ENCODE peak calls at places on chromosome 6, in five cellular contexts. One of them, this sample, is unnamed.

GRCh38 chr6:80767808-80768207 is 661.3 kb downstream of the BCKDHB start:
- DNase-seq in GM20000: no peak
- DNase-seq in AG09319: peak
- DNase-seq in breast epithelium: no peak
- DNase-seq in stomach: no peak
- DNase-seq in this sample: no peak

GRCh38 chr6:42394151-42394550 is 57.6 kb downstream of the TRERF1 start:
- DNase-seq in AG09319: no peak
- DNase-seq in GM20000: no peak
- DNase-seq in stomach: no peak
- DNase-seq in breast epithelium: no peak
- DNase-seq in this sample: no peak

GRCh38 chr6:90294614-90294988 is 2.0 kb downstream of the BACH2 start:
- DNase-seq in breast epithelium: no peak
- DNase-seq in stomach: no peak
- DNase-seq in GM20000: no peak
- DNase-seq in AG09319: no peak
- DNase-seq in this sample: no peak

GRCh38 chr6:89443658-89444057 is 10.7 kb downstream of the ANKRD6 start:
- DNase-seq in breast epithelium: no peak
- DNase-seq in AG09319: no peak
- DNase-seq in GM20000: no peak
- DNase-seq in stomach: no peak
- DNase-seq in this sample: no peak

GRCh38 chr6:119602215-119603178 is 252.9 kb upstream of the MAN1A1 start:
- DNase-seq in AG09319: no peak
- DNase-seq in breast epithelium: no peak
- DNase-seq in GM20000: no peak
- DNase-seq in stomach: no peak
- DNase-seq in this sample: no peak

GRCh38 chr6:51570168-51570921 is 517.1 kb downstream of the PKHD1 start:
- DNase-seq in breast epithelium: no peak
- DNase-seq in AG09319: no peak
- DNase-seq in stomach: no peak
- DNase-seq in GM20000: no peak
- DNase-seq in this sample: no peak

GRCh38 chr6:139376054-139376355 is 1.6 kb upstream of the CITED2 start:
- DNase-seq in GM20000: peak
- DNase-seq in stomach: no peak
- DNase-seq in AG09319: no peak
- DNase-seq in breast epithelium: no peak
- DNase-seq in this sample: no peak

GRCh38 chr6:170049641-170050491 is 241.0 kb downstream of the DLL1 start:
- DNase-seq in stomach: peak
- DNase-seq in GM20000: no peak
- DNase-seq in breast epithelium: peak
- DNase-seq in AG09319: peak
- DNase-seq in this sample: no peak

GRCh38 chr6:121630716-121631115 is 195.3 kb downstream of the GJA1 start:
- DNase-seq in breast epithelium: no peak
- DNase-seq in AG09319: no peak
- DNase-seq in GM20000: no peak
- DNase-seq in stomach: no peak
- DNase-seq in this sample: no peak

GRCh38 chr6:35370124-35370741 is 27.9 kb downstream of the PPARD start:
- DNase-seq in GM20000: peak
- DNase-seq in stomach: peak
- DNase-seq in AG09319: peak
- DNase-seq in breast epithelium: no peak
- DNase-seq in this sample: peak

GRCh38 chr6:56927538-56928453 is 27.1 kb upstream of the BEND6 start:
- DNase-seq in GM20000: no peak
- DNase-seq in AG09319: no peak
- DNase-seq in stomach: no peak
- DNase-seq in breast epithelium: no peak
- DNase-seq in this sample: no peak

GRCh38 chr6:79167931-79168694 is 66.4 kb downstream of the HMGN3 start:
- DNase-seq in stomach: no peak
- DNase-seq in breast epithelium: no peak
- DNase-seq in AG09319: no peak
- DNase-seq in GM20000: no peak
- DNase-seq in this sample: no peak

GRCh38 chr6:106829451-106829850 is 145.1 kb downstream of the CD24 start:
- DNase-seq in breast epithelium: no peak
- DNase-seq in GM20000: no peak
- DNase-seq in AG09319: no peak
- DNase-seq in stomach: no peak
- DNase-seq in this sample: no peak

GRCh38 chr6:17156966-17157365 is 55.1 kb downstream of the STMND1 start:
- DNase-seq in stomach: no peak
- DNase-seq in breast epithelium: no peak
- DNase-seq in GM20000: no peak
- DNase-seq in AG09319: no peak
- DNase-seq in this sample: no peak

GRCh38 chr6:109690373-109690739 is 646 bp downstream of the AK9 start:
- DNase-seq in breast epithelium: peak
- DNase-seq in stomach: peak
- DNase-seq in GM20000: peak
- DNase-seq in AG09319: no peak
- DNase-seq in this sample: peak

GRCh38 chr6:31945507-31946369 is at the start of gene CFB:
- DNase-seq in stomach: peak
- DNase-seq in AG09319: peak
- DNase-seq in breast epithelium: peak
- DNase-seq in GM20000: no peak
- DNase-seq in this sample: no peak

GRCh38 chr6:122996797-122997520 is 924 bp downstream of the CLVS2 start:
- DNase-seq in AG09319: no peak
- DNase-seq in GM20000: peak
- DNase-seq in stomach: no peak
- DNase-seq in breast epithelium: no peak
- DNase-seq in this sample: no peak

GRCh38 chr6:155599571-155599970 is 143.9 kb upstream of the NOX3 start:
- DNase-seq in breast epithelium: no peak
- DNase-seq in GM20000: no peak
- DNase-seq in stomach: no peak
- DNase-seq in AG09319: no peak
- DNase-seq in this sample: no peak

GRCh38 chr6:73898599-73898998 is 202.6 kb downstream of the CD109 start:
- DNase-seq in stomach: no peak
- DNase-seq in breast epithelium: no peak
- DNase-seq in GM20000: no peak
- DNase-seq in AG09319: no peak
- DNase-seq in this sample: no peak
- TF ChIP-seq CTCF in stomach: no peak
- TF ChIP-seq CTCF in breast epithelium: no peak
- TF ChIP-seq CTCF in GM20000: no peak
- TF ChIP-seq CTCF in AG09319: peak
- TF ChIP-seq CTCF in this sample: no peak

GRCh38 chr6:38937839-38938613 is 110.6 kb upstream of the GLP1R start:
- DNase-seq in AG09319: no peak
- DNase-seq in GM20000: no peak
- DNase-seq in breast epithelium: no peak
- DNase-seq in stomach: no peak
- DNase-seq in this sample: no peak

GRCh38 chr6:38938741-38939140 is 109.8 kb upstream of the GLP1R start:
- DNase-seq in stomach: no peak
- DNase-seq in GM20000: no peak
- DNase-seq in breast epithelium: no peak
- DNase-seq in AG09319: no peak
- DNase-seq in this sample: no peak

GRCh38 chr6:38929560-38929959 is 119.0 kb upstream of the GLP1R start:
- DNase-seq in stomach: no peak
- DNase-seq in breast epithelium: no peak
- DNase-seq in GM20000: no peak
- DNase-seq in AG09319: no peak
- DNase-seq in this sample: no peak

GRCh38 chr6:38935051-38935450 is 113.5 kb upstream of the GLP1R start:
- DNase-seq in stomach: no peak
- DNase-seq in AG09319: no peak
- DNase-seq in GM20000: no peak
- DNase-seq in breast epithelium: no peak
- DNase-seq in this sample: no peak

GRCh38 chr6:38933426-38933825 is 115.2 kb upstream of the GLP1R start:
- DNase-seq in breast epithelium: no peak
- DNase-seq in GM20000: peak
- DNase-seq in stomach: no peak
- DNase-seq in AG09319: no peak
- DNase-seq in this sample: no peak
- TF ChIP-seq CTCF in breast epithelium: no peak
- TF ChIP-seq CTCF in GM20000: no peak
- TF ChIP-seq CTCF in stomach: no peak
- TF ChIP-seq CTCF in AG09319: no peak
- TF ChIP-seq CTCF in this sample: peak

DNA sequence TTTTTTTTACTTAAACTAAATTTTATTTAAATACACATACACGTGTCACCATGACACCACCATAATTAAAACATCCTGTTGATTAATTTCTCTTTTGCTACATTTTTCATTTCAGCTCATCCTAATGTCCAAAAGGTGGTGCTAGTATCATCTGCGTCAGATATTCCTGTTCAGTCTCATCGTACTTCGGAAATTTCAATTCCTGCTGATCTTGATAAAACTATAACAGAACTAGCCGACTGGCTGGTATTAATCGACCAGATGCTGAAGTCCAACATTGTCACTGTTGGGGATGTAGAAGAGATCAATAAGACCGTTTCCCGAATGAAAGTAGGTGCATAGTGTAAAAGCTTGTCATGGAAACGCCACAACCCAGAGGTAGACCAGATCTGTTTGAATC is 263.4 kb downstream of the UTRN start:
- DNase-seq in breast epithelium: no peak
- DNase-seq in AG09319: no peak
- DNase-seq in GM20000: no peak
- DNase-seq in stomach: no peak
- DNase-seq in this sample: no peak
- TF ChIP-seq CTCF in breast epithelium: no peak
- TF ChIP-seq CTCF in AG09319: no peak
- TF ChIP-seq CTCF in GM20000: no peak
- TF ChIP-seq CTCF in stomach: no peak
- TF ChIP-seq CTCF in this sample: no peak

GRCh38 chr6:97440590-97441176 is 157.7 kb upstream of the MMS22L start:
- DNase-seq in breast epithelium: no peak
- DNase-seq in AG09319: no peak
- DNase-seq in stomach: no peak
- DNase-seq in GM20000: no peak
- DNase-seq in this sample: no peak
- TF ChIP-seq CTCF in breast epithelium: no peak
- TF ChIP-seq CTCF in AG09319: peak
- TF ChIP-seq CTCF in stomach: no peak
- TF ChIP-seq CTCF in GM20000: no peak
- TF ChIP-seq CTCF in this sample: peak

GRCh38 chr6:164108092-164108491 is 693.6 kb downstream of the QKI start:
- DNase-seq in GM20000: no peak
- DNase-seq in AG09319: no peak
- DNase-seq in breast epithelium: no peak
- DNase-seq in stomach: no peak
- DNase-seq in this sample: no peak

GRCh38 chr6:164106345-164106769 is 691.8 kb downstream of the QKI start:
- DNase-seq in stomach: no peak
- DNase-seq in AG09319: no peak
- DNase-seq in GM20000: no peak
- DNase-seq in breast epithelium: no peak
- DNase-seq in this sample: peak

GRCh38 chr6:164109770-164110140 is 695.2 kb downstream of the QKI start:
- DNase-seq in AG09319: no peak
- DNase-seq in stomach: no peak
- DNase-seq in GM20000: no peak
- DNase-seq in breast epithelium: no peak
- DNase-seq in this sample: no peak

GRCh38 chr6:164107297-164107995 is 692.9 kb downstream of the QKI start:
- DNase-seq in GM20000: no peak
- DNase-seq in stomach: no peak
- DNase-seq in breast epithelium: no peak
- DNase-seq in AG09319: no peak
- DNase-seq in this sample: no peak

DNA sequence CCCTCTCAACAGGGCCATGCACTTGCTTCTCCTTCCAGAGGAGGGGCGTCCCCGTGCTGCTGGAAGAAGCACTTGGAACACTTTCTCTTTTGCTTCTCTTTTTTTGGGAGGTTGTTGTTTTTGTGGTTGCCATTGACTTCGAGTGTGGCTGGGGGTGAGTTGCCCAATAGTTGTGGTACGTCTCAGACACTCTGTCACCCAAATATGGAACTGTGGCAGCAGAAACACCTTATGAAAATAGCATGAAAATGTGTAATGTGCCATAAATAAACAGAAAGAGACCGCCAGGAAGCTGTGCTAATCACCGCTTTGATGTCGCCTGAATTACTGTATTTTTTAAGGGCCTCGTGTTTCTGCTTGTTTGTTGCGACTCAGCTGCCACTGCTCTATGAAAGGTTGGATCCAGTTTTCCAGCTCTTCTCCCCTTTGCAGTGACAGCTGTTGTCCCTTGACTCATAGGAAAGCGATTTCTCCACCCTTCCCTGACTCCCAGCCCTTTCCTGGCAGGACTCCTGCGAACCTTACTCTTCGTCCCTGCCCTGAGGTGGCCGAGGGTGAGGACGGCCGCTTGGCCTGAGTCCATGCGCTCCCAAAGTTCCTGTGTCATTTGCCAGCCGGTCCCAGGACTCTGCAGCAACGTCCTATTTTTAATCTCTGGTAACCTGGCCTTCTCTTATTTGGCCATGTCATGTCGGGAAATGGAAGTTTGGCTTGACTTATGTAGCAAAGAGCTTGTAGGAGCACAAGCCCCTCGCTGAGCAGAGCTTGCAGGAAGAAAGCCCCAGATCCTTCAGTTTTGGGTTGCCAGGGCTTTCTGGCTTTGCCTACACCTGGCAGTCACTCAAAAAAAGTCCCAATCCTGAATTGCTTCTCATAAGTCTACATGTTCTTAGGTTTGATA is 694.6 kb downstream of the QKI start:
- DNase-seq in stomach: no peak
- DNase-seq in AG09319: no peak
- DNase-seq in GM20000: no peak
- DNase-seq in breast epithelium: peak
- DNase-seq in this sample: no peak
- TF ChIP-seq CTCF in stomach: no peak
- TF ChIP-seq CTCF in AG09319: no peak
- TF ChIP-seq CTCF in GM20000: no peak
- TF ChIP-seq CTCF in breast epithelium: no peak
- TF ChIP-seq CTCF in this sample: no peak

GRCh38 chr6:50110557-50110956 is 60.8 kb upstream of the DEFB112 start:
- DNase-seq in stomach: no peak
- DNase-seq in GM20000: no peak
- DNase-seq in breast epithelium: no peak
- DNase-seq in AG09319: no peak
- DNase-seq in this sample: no peak
- TF ChIP-seq CTCF in stomach: no peak
- TF ChIP-seq CTCF in GM20000: no peak
- TF ChIP-seq CTCF in breast epithelium: no peak
- TF ChIP-seq CTCF in AG09319: no peak
- TF ChIP-seq CTCF in this sample: no peak

This sample was measured in GM13977.